ENCODE peak calls at places on chromosome 15, in seven cellular contexts. E is progenitor cell of endocrine pancreas, X is GM12865, A is cerebellum, B is fibroblast of mammary gland, O is NCI-H1694, L is kidney glomerular epithelial cell. F is an unnamed sample.

GRCh38 chr15:52790166-52790708 is at the start of gene ONECUT1:
- DNase-seq in E (peak), X (peak), A (peak), B (peak), O (peak), L (no peak), F (peak)

GRCh38 chr15:69433831-69434230 is 18.8 kb upstream of the RPLP1 start:
- DNase-seq in E (no peak), X (no peak), A (no peak), B (no peak), O (no peak), L (no peak), F (no peak)

GRCh38 chr15:60970246-60971170 is 258.6 kb downstream of the RORA start:
- DNase-seq in E (no peak), X (no peak), A (no peak), B (peak), O (no peak), L (peak), F (no peak)

GRCh38 chr15:78878356-78878755 is 5.7 kb downstream of the MORF4L1 start:
- DNase-seq in E (no peak), X (no peak), A (no peak), B (peak), O (no peak), L (no peak), F (no peak)

GRCh38 chr15:67411491-67411890 is 109.4 kb upstream of the C15orf61 start:
- DNase-seq in E (no peak), X (no peak), A (no peak), B (no peak), O (no peak), L (peak), F (no peak)

GRCh38 chr15:52576692-52577091 is 7.9 kb upstream of the ARPP19 start:
- DNase-seq in E (no peak), X (no peak), A (no peak), B (no peak), O (no peak), L (no peak), F (no peak)

GRCh38 chr15:101052681-101053121 is 133.5 kb downstream of the LRRK1 start:
- DNase-seq in E (no peak), X (no peak), A (no peak), B (no peak), O (no peak), L (no peak), F (no peak)

GRCh38 chr15:94395626-94396025 is 164.3 kb downstream of the MCTP2 start:
- DNase-seq in E (no peak), X (no peak), A (no peak), B (peak), O (no peak), L (no peak), F (no peak)

GRCh38 chr15:33678606-33679005 is 289.7 kb upstream of the CHRM5 start:
- DNase-seq in E (no peak), X (no peak), A (no peak), B (no peak), O (no peak), L (no peak), F (no peak)

GRCh38 chr15:69403611-69404010 is 10.5 kb upstream of the KIF23 start:
- DNase-seq in E (no peak), X (no peak), A (no peak), B (peak), O (no peak), L (no peak), F (no peak)

GRCh38 chr15:58742424-58743160 is 6.9 kb downstream of the ADAM10 start:
- DNase-seq in E (no peak), X (no peak), A (no peak), B (peak), O (no peak), L (peak), F (no peak)

GRCh38 chr15:60340207-60340921 is 57.4 kb downstream of the ANXA2 start:
- DNase-seq in E (no peak), X (no peak), A (no peak), B (no peak), O (no peak), L (no peak), F (no peak)

GRCh38 chr15:58235961-58236360 is 97.8 kb downstream of the AQP9 start:
- DNase-seq in E (no peak), X (no peak), A (no peak), B (peak), O (no peak), L (no peak), F (no peak)

GRCh38 chr15:78035319-78035718 is 42.2 kb downstream of the TBC1D2B start:
- DNase-seq in E (no peak), X (peak), A (no peak), B (no peak), O (no peak), L (peak), F (peak)

GRCh38 chr15:89383635-89384604 is 49.3 kb upstream of the POLG start:
- DNase-seq in E (no peak), X (no peak), A (peak), B (peak), O (peak), L (peak), F (no peak)

GRCh38 chr15:68298882-68299381 is 21.4 kb downstream of the FEM1B start:
- DNase-seq in E (no peak), X (peak), A (no peak), B (peak), O (no peak), L (no peak), F (no peak)

GRCh38 chr15:49830411-49830810 is 209.6 kb downstream of the DTWD1 start:
- DNase-seq in E (no peak), X (no peak), A (no peak), B (peak), O (no peak), L (no peak), F (no peak)

F was measured in activated CD4-positive, alpha-beta memory T cell treated with anti-CD3 and anti-CD28 coated beads for 36 hours.